ENCODE peak calls at places on chromosome 1, in ten cellular contexts. S is stimulated activated CD4-positive, alpha-beta T cell treated with anti-CD3 and anti-CD28 coated beads, Interleukin-12 subunit alpha, Interleukin-12 subunit beta, amount 100 ng/mL, for 4 hours; M is omental fat pad; T is mucosa of descending colon; N is NCI-H2081; Q is mesothelial cell of epicardium; I is right lobe of liver; F is fibroblast of lung; U is H9; J is stimulated activated naive CD8-positive, alpha-beta T cell treated with anti-CD3 and anti-CD28 coated beads, Interleukin-15, Interleukin-2, amounts not matched to agents 100 U/mL and 50 U/mL, for 24 hours. W is an unnamed sample.

GRCh38 chr1:54516249-54516920 is 31.6 kb upstream of the ACOT11 start:
- DNase-seq in M (no peak), U (no peak), S (no peak), I (no peak), Q (no peak), T (no peak), J (no peak), F (no peak), N (no peak), W (no peak)

GRCh38 chr1:248695451-248696132 is 7.0 kb downstream of the OR14I1 start:
- DNase-seq in F (no peak), I (no peak), M (no peak), U (no peak), S (no peak), Q (no peak), N (no peak), J (no peak), T (no peak), W (no peak)

GRCh38 chr1:36884801-36885200 is 149.5 kb downstream of the GRIK3 start:
- DNase-seq in N (no peak), T (no peak), S (no peak), I (no peak), J (no peak), Q (no peak), U (peak), F (no peak), M (no peak), W (no peak)

GRCh38 chr1:54904476-54905048 is 17.6 kb upstream of the DHCR24 start:
- DNase-seq in M (no peak), F (peak), I (no peak), U (no peak), S (no peak), Q (no peak), N (no peak), J (no peak), T (no peak), W (no peak)

GRCh38 chr1:87478231-87478630 is 149.6 kb downstream of the LMO4 start:
- DNase-seq in M (no peak), I (no peak), U (peak), T (no peak), J (no peak), Q (no peak), S (no peak), F (peak), N (no peak), W (no peak)

GRCh38 chr1:230199034-230199433 is 132.0 kb downstream of the GALNT2 start:
- DNase-seq in S (no peak), N (no peak), F (no peak), J (no peak), I (no peak), U (no peak), Q (no peak), M (no peak), T (no peak), W (no peak)

GRCh38 chr1:82515650-82516049 is 714.9 kb downstream of the ADGRL2 start:
- DNase-seq in I (peak), J (no peak), F (peak), U (no peak), N (no peak), S (no peak), T (no peak), Q (no peak), M (no peak), W (no peak)

GRCh38 chr1:111956155-111956817 is 33.2 kb downstream of the KCND3 start:
- DNase-seq in T (no peak), U (no peak), M (no peak), J (no peak), S (no peak), Q (no peak), F (no peak), I (no peak), N (no peak), W (peak)

GRCh38 chr1:231518485-231519035 is 9.9 kb upstream of the TSNAX start:
- DNase-seq in Q (no peak), T (no peak), F (no peak), N (peak), U (no peak), M (no peak), J (no peak), I (no peak), S (no peak), W (no peak)

GRCh38 chr1:230124187-230125128 is 57.4 kb downstream of the GALNT2 start:
- DNase-seq in U (no peak), I (no peak), M (no peak), F (peak), S (no peak), N (no peak), Q (no peak), J (no peak), T (no peak), W (no peak)

W was measured in pancreas.